ENCODE peak calls at places on chromosomes 16 and 17, in eight cellular contexts. K, F, Z, U, Q, W, P and R are unnamed samples.

GRCh38 chr17:67054011-67054591 is 9.7 kb downstream of the CACNG1 start:
- DNase-seq in K (peak; percentile 16), F (no peak), Z (no peak), U (no peak), Q (no peak), W (no peak), P (no peak), R (no peak)

GRCh38 chr17:42325026-42325425 is 36.7 kb downstream of the STAT5A start:
- DNase-seq in K (no peak), F (no peak), Z (peak; percentile 85), U (no peak), Q (no peak), W (no peak), P (peak; percentile 43), R (no peak)

GRCh38 chr16:943971-944370 is 26.8 kb downstream of the LMF1 start:
- DNase-seq in K (no peak), F (no peak), Z (no peak), U (no peak), Q (no peak), W (no peak), P (no peak), R (no peak)

GRCh38 chr17:37338847-37339246 is 36.9 kb upstream of the C17orf78 start:
- DNase-seq in K (no peak), F (no peak), Z (no peak), U (no peak), Q (no peak), W (no peak), P (no peak), R (no peak)

GRCh38 chr16:21088646-21089538 is 61.8 kb downstream of the DNAH3 start:
- DNase-seq in K (no peak), F (no peak), Z (no peak), U (no peak), Q (no peak), W (no peak), P (peak; percentile 34), R (no peak)

GRCh38 chr16:87971933-87972332 is 20.7 kb downstream of the BANP start:
- DNase-seq in K (no peak), F (no peak), Z (no peak), U (no peak), Q (no peak), W (no peak), P (no peak), R (no peak)

GRCh38 chr16:67594256-67594915 is 32.1 kb downstream of the CTCF start:
- DNase-seq in K (no peak), F (no peak), Z (no peak), U (no peak), Q (no peak), W (no peak), P (no peak), R (no peak)

GRCh38 chr16:87384162-87384999 is 805 bp upstream of the FBXO31 start:
- DNase-seq in K (peak; percentile 44), F (no peak), Z (peak; percentile 47), U (no peak), Q (no peak), W (peak; percentile 85), P (no peak), R (no peak)

GRCh38 chr17:77254961-77255741 is 114.4 kb downstream of the SEC14L1 start:
- DNase-seq in K (peak; percentile 53), F (peak; percentile 25), Z (peak; percentile 55), U (no peak), Q (no peak), W (no peak), P (peak; percentile 88), R (no peak)

GRCh38 chr17:49913226-49914095 is 55.5 kb upstream of the DLX4 start:
- DNase-seq in K (no peak), F (no peak), Z (peak; percentile 43), U (no peak), Q (no peak), W (no peak), P (no peak), R (no peak)

GRCh38 chr16:77882359-77882758 is 94.0 kb downstream of the VAT1L start:
- DNase-seq in K (no peak), F (no peak), Z (no peak), U (no peak), Q (no peak), W (no peak), P (no peak), R (no peak)

GRCh38 chr17:81404557-81405165 is 9.4 kb downstream of the BAHCC1 start:
- DNase-seq in K (no peak), F (no peak), Z (no peak), U (no peak), Q (peak; percentile 62), W (peak; percentile 89), P (no peak), R (no peak)